ENCODE peak calls at places on chromosomes 11 and 22, in eight cellular contexts. S is breast epithelium, M is ovary, G is NCI-H1105 treated with DMSO at 0.1 percent for 48 hours, I is transverse colon, W is AG04450, F is fibroblast of pulmonary artery, Y is progenitor cell of endocrine pancreas. J is an unnamed sample.

GRCh38 chr11:69312418-69313399 is 18.8 kb downstream of the MYEOV start:
- DNase-seq in S (no peak), M (no peak), G (no peak), I (no peak), W (no peak), F (peak; percentile 70), Y (no peak), J (peak; percentile 27)

GRCh38 chr11:2399488-2400068 is 972 bp upstream of the TSSC4 start:
- DNase-seq in S (no peak), M (peak; percentile 42), G (no peak), I (peak; percentile 36), W (no peak), F (peak; percentile 28), Y (no peak), J (peak; percentile 37)

GRCh38 chr11:64060861-64061444 is 25.2 kb downstream of the FLRT1 start:
- DNase-seq in S (no peak), M (no peak), G (peak; percentile 76), I (peak; percentile 29), W (no peak), F (peak; percentile 14), Y (peak; percentile 52), J (peak; percentile 46)

GRCh38 chr11:64969209-64969608 is 2.7 kb downstream of the MAJIN start:
- DNase-seq in S (no peak), M (no peak), G (no peak), I (peak; percentile 20), W (peak; percentile 7), F (peak; percentile 24), Y (no peak), J (no peak)

GRCh38 chr11:27215471-27216267 is 147.3 kb downstream of the CCDC34 start:
- DNase-seq in S (peak; percentile 21), M (peak; percentile 42), G (no peak), I (no peak), W (no peak), F (peak; percentile 44), Y (no peak), J (no peak)

GRCh38 chr11:125412177-125412496 is 83.9 kb downstream of the FEZ1 start:
- DNase-seq in S (no peak), M (no peak), G (no peak), I (no peak), W (no peak), F (no peak), Y (no peak), J (no peak)

GRCh38 chr11:62708423-62709261 is 1.2 kb downstream of the GNG3 start:
- DNase-seq in S (peak; percentile 45), M (peak; percentile 44), G (peak; percentile 69), I (peak; percentile 54), W (no peak), F (no peak), Y (no peak), J (peak; percentile 25)

GRCh38 chr22:33699176-33699575 is 221.1 kb downstream of the LARGE1 start:
- DNase-seq in S (no peak), M (no peak), G (no peak), I (no peak), W (no peak), F (no peak), Y (no peak), J (no peak)

GRCh38 chr22:17638182-17638431 is 450 bp upstream of the BCL2L13 start:
- DNase-seq in S (no peak), M (no peak), G (peak; percentile 72), I (no peak), W (no peak), F (no peak), Y (no peak), J (no peak)

GRCh38 chr11:70306586-70307033 is 36.1 kb downstream of the PPFIA1 start:
- DNase-seq in S (no peak), M (no peak), G (no peak), I (no peak), W (no peak), F (peak; percentile 13), Y (no peak), J (peak; percentile 61)

GRCh38 chr11:69157156-69157821 is 1.6 kb downstream of the SMIM38 start:
- DNase-seq in S (peak; percentile 56), M (no peak), G (peak; percentile 37), I (no peak), W (no peak), F (peak; percentile 57), Y (peak; percentile 17), J (no peak)

GRCh38 chr11:61777234-61778090 is 14.9 kb downstream of the TMEM258 start:
- DNase-seq in S (no peak), M (peak; percentile 92), G (peak; percentile 23), I (peak; percentile 53), W (no peak), F (no peak), Y (no peak), J (no peak)

GRCh38 chr22:41702763-41703162 is 3.5 kb downstream of the MEI1 start:
- DNase-seq in S (no peak), M (no peak), G (no peak), I (no peak), W (no peak), F (no peak), Y (no peak), J (peak; percentile 84)

GRCh38 chr11:9016916-9017642 is 13.3 kb upstream of the NRIP3 start:
- DNase-seq in S (no peak), M (no peak), G (no peak), I (no peak), W (no peak), F (no peak), Y (no peak), J (no peak)

GRCh38 chr11:63769719-63770443 is 1.3 kb upstream of the ZFTA start:
- DNase-seq in S (no peak), M (peak; percentile 24), G (peak; percentile 53), I (no peak), W (no peak), F (no peak), Y (no peak), J (peak; percentile 52)

GRCh38 chr22:49655168-49655812 is 172.4 kb downstream of the BRD1 start:
- DNase-seq in S (no peak), M (no peak), G (no peak), I (no peak), W (no peak), F (no peak), Y (no peak), J (no peak)

GRCh38 chr22:31173386-31174145 is 13.6 kb downstream of the RNF185 start:
- DNase-seq in S (no peak), M (no peak), G (no peak), I (no peak), W (peak; percentile 65), F (peak; percentile 77), Y (no peak), J (peak; percentile 51)

GRCh38 chr11:119721129-119722120 is 7.6 kb downstream of the NECTIN1 start:
- DNase-seq in S (peak; percentile 54), M (no peak), G (peak; percentile 45), I (no peak), W (no peak), F (peak; percentile 21), Y (no peak), J (no peak)

GRCh38 chr11:123682976-123683375 is 28.6 kb upstream of the SCN3B start:
- DNase-seq in S (no peak), M (no peak), G (no peak), I (no peak), W (no peak), F (no peak), Y (no peak), J (no peak)

GRCh38 chr11:76744186-76745058 is 38.7 kb upstream of the TSKU start:
- DNase-seq in S (peak; percentile 31), M (no peak), G (no peak), I (peak; percentile 33), W (no peak), F (no peak), Y (no peak), J (no peak)

GRCh38 chr22:30294830-30295229 is 5.5 kb upstream of the CASTOR1 start:
- DNase-seq in S (no peak), M (no peak), G (no peak), I (no peak), W (no peak), F (no peak), Y (no peak), J (no peak)

GRCh38 chr11:67423891-67424613 is 4.2 kb upstream of the RPS6KB2 start:
- DNase-seq in S (no peak), M (no peak), G (no peak), I (no peak), W (no peak), F (no peak), Y (no peak), J (no peak)

GRCh38 chr11:26014456-26015115 is 317.3 kb upstream of the ANO3 start:
- DNase-seq in S (no peak), M (no peak), G (no peak), I (no peak), W (no peak), F (no peak), Y (no peak), J (peak; percentile 64)

GRCh38 chr22:38984224-38984623 is 2.1 kb downstream of the APOBEC3B start:
- DNase-seq in S (no peak), M (no peak), G (no peak), I (no peak), W (no peak), F (no peak), Y (no peak), J (no peak)

GRCh38 chr22:38462960-38463784 is 4.7 kb upstream of the KDELR3 start:
- DNase-seq in S (no peak), M (no peak), G (no peak), I (no peak), W (no peak), F (no peak), Y (peak; percentile 52), J (peak; percentile 73)

GRCh38 chr11:107928767-107929507 is 689 bp downstream of the RAB39A start:
- DNase-seq in S (no peak), M (no peak), G (peak; percentile 54), I (peak; percentile 10), W (no peak), F (no peak), Y (peak; percentile 12), J (no peak)

J was measured in trophoblast cell.